ENCODE peak calls at places on chromosomes 3 and 15, in seven cellular contexts. I, N, Z, G, K, X and R are unnamed samples.

GRCh38 chr3:98599647-98600411 is 6.4 kb upstream of the CPOX start:
- DNase-seq in G (no peak), I (no peak), X (no peak), K (no peak), Z (no peak), N (no peak), R (no peak)

GRCh38 chr3:38542401-38543298 is 46.5 kb downstream of the EXOG start:
- DNase-seq in G (peak), X (no peak), Z (no peak), N (no peak), I (no peak), K (no peak), R (no peak)

GRCh38 chr3:13371100-13372075 is 48.7 kb downstream of the NUP210 start:
- DNase-seq in Z (no peak), G (no peak), K (no peak), I (no peak), N (no peak), X (no peak), R (no peak)

GRCh38 chr3:155244206-155244605 is 49.3 kb downstream of the STRIT1 start:
- DNase-seq in X (no peak), N (peak), G (no peak), I (no peak), K (no peak), Z (peak), R (no peak)

GRCh38 chr3:48064292-48064829 is 48.1 kb upstream of the MAP4 start:
- DNase-seq in X (no peak), I (no peak), G (peak), N (peak), K (no peak), Z (no peak), R (no peak)

GRCh38 chr3:5798809-5799208 is 611.3 kb downstream of the EDEM1 start:
- DNase-seq in I (no peak), X (no peak), G (peak), Z (no peak), N (no peak), K (no peak), R (no peak)

GRCh38 chr15:92899910-92900711 is at the start of gene CHD2:
- DNase-seq in N (peak), Z (peak), I (peak), K (peak), X (peak), G (peak), R (peak)

GRCh38 chr15:29364429-29365078 is 94.9 kb upstream of the NSMCE3 start:
- DNase-seq in I (peak), N (peak), X (no peak), Z (no peak), G (peak), K (no peak), R (peak)

GRCh38 chr3:171806200-171807128 is 3.8 kb downstream of the PLD1 start:
- DNase-seq in N (peak), X (peak), G (peak), Z (no peak), K (no peak), I (no peak), R (no peak)

GRCh38 chr3:125401402-125401801 is 26.3 kb upstream of the ZNF148 start:
- DNase-seq in X (no peak), Z (no peak), K (no peak), G (no peak), N (peak), I (no peak), R (no peak)

GRCh38 chr15:84903751-84904150 is 19.3 kb downstream of the SLC28A1 start:
- DNase-seq in I (no peak), G (no peak), Z (no peak), N (no peak), K (no peak), X (no peak), R (no peak)

GRCh38 chr15:99409097-99409473 is 156.7 kb upstream of the MEF2A start:
- DNase-seq in N (peak), G (peak), K (peak), I (peak), X (peak), Z (no peak), R (peak)

GRCh38 chr3:170473358-170473757 is 54.7 kb downstream of the CLDN11 start:
- DNase-seq in K (no peak), X (no peak), G (no peak), I (no peak), Z (no peak), N (no peak), R (no peak)

GRCh38 chr3:48248095-48248863 is 7.4 kb downstream of the ZNF589 start:
- DNase-seq in N (peak), I (no peak), G (no peak), Z (no peak), K (no peak), X (no peak), R (no peak)

GRCh38 chr3:142844339-142844977 is 44.4 kb downstream of the PCOLCE2 start:
- DNase-seq in X (peak), K (peak), N (peak), I (peak), G (peak), Z (peak), R (peak)

GRCh38 chr3:59692117-59692516 is 642.3 kb upstream of the CFAP20DC start:
- DNase-seq in N (no peak), G (no peak), K (no peak), X (no peak), I (no peak), Z (no peak), R (no peak)

GRCh38 chr3:20747736-20748135 is 561.7 kb upstream of the SGO1 start:
- DNase-seq in K (no peak), G (no peak), Z (no peak), I (no peak), N (peak), X (no peak), R (no peak)

GRCh38 chr3:31105438-31106077 is 211.1 kb upstream of the GADL1 start:
- DNase-seq in Z (no peak), I (no peak), G (peak), X (no peak), N (peak), K (no peak), R (no peak)

GRCh38 chr3:158167737-158168469 is 58.0 kb downstream of the RSRC1 start:
- DNase-seq in X (peak), I (no peak), N (peak), Z (no peak), G (peak), K (peak), R (no peak)

GRCh38 chr3:187767266-187768032 is 22.2 kb upstream of the BCL6 start:
- DNase-seq in N (peak), Z (no peak), G (peak), I (no peak), K (no peak), X (no peak), R (no peak)

GRCh38 chr15:23855260-23855659 is 168.2 kb upstream of the NDN start:
- DNase-seq in X (no peak), I (no peak), Z (peak), N (no peak), G (no peak), K (no peak), R (no peak)

GRCh38 chr3:70740872-70741271 is 428.4 kb upstream of the MDFIC2 start:
- DNase-seq in G (no peak), N (no peak), X (no peak), K (no peak), Z (no peak), I (no peak), R (no peak)

GRCh38 chr15:59995568-59996349 is 8.4 kb upstream of the FOXB1 start:
- DNase-seq in G (no peak), Z (no peak), X (no peak), I (peak), K (no peak), N (no peak), R (peak)

GRCh38 chr15:59993041-59993750 is 10.9 kb upstream of the FOXB1 start:
- DNase-seq in N (no peak), Z (no peak), X (no peak), I (no peak), K (no peak), G (no peak), R (peak)

GRCh38 chr15:59994855-59995557 is 9.1 kb upstream of the FOXB1 start:
- DNase-seq in K (no peak), X (no peak), N (no peak), I (peak), G (no peak), Z (no peak), R (peak)

GRCh38 chr15:59993950-59994401 is 10.1 kb upstream of the FOXB1 start:
- DNase-seq in X (no peak), N (no peak), Z (no peak), K (no peak), G (no peak), I (peak), R (peak)

GRCh38 chr15:59991919-59992318 is 12.2 kb upstream of the FOXB1 start:
- DNase-seq in N (no peak), G (no peak), X (no peak), Z (no peak), I (no peak), K (no peak), R (no peak)
- TF ChIP-seq EZH2phosphoT487 in N (no peak), G (no peak), X (no peak), Z (no peak), I (no peak), K (no peak), R (no peak)

GRCh38 chr3:112653881-112654300 is 12.9 kb upstream of the CCDC80 start:
- DNase-seq in Z (no peak), N (peak), G (peak), K (no peak), I (no peak), X (no peak), R (no peak)
- TF ChIP-seq EZH2phosphoT487 in Z (no peak), N (no peak), G (no peak), K (no peak), I (no peak), X (no peak), R (no peak)

DNA sequence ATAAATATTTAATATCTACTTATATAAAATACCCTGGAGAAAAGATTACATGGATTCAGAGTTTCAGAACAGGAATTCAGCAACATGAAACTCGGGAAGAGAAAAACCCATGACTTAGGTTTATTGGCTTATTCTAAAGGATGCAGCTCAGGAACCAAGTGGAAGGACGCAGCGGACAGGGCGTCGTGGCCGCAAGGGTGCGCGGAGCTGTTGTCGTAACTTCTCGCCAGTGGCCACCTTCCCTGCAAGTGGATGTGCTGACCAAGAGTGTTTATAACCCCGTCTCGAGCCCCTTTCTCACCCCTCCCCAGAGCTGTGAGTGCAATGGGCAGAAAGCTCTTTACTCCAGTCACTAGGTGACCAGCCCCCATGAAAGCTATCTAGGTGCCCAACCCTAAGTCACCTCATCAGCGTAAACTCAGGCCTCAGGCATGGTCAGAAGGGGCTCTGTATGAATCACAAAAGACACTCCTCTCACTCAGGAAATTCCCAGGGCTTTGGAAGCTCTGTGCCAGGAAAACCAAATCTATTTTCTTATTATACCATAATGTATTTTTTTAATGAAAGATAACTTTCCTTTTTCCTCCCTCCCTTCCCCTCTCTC is 77.3 kb downstream of the CHRNA7 start:
- DNase-seq in K (no peak), I (no peak), N (no peak), Z (no peak), X (no peak), G (no peak), R (peak)
- TF ChIP-seq EZH2phosphoT487 in K (no peak), I (no peak), N (no peak), Z (no peak), X (no peak), G (no peak), R (no peak)

GRCh38 chr3:72281551-72281950 is 496.6 kb upstream of the PROK2 start:
- DNase-seq in I (no peak), K (no peak), Z (no peak), X (no peak), G (no peak), N (no peak), R (no peak)
- TF ChIP-seq EZH2phosphoT487 in I (no peak), K (no peak), Z (no peak), X (no peak), G (no peak), N (no peak), R (no peak)